ENCODE peak calls at places on chromosome 10, in ten cellular contexts. S is pons; Q is upper lobe of right lung; C is NCI-H1092; Y is glutamatergic neuron; O is activated CD4-positive, alpha-beta T cell treated with anti-CD3 and anti-CD28 coated beads, Interleukin-2, amount 50 U/mL, for 48 hours; Z is naive B cell; T is ACHN; G is adrenal gland; V is cardiac muscle cell. R is an unnamed sample.

GRCh38 chr10:1050555-1050954 is 1.6 kb upstream of the IDI1 start:
- DNase-seq in C (no peak), S (no peak), Z (no peak), T (no peak), O (peak; percentile 49), V (no peak), Q (no peak), G (no peak), Y (no peak), R (no peak)

GRCh38 chr10:25465582-25466372 is 291.0 kb downstream of the GPR158 start:
- DNase-seq in S (no peak), V (no peak), T (no peak), Y (no peak), Z (no peak), C (no peak), O (no peak), G (no peak), Q (no peak), R (peak; percentile 72)

GRCh38 chr10:113616244-113617074 is 47.4 kb downstream of the NRAP start:
- DNase-seq in Z (no peak), S (peak; percentile 48), C (no peak), Q (no peak), G (no peak), V (no peak), T (peak; percentile 31), Y (no peak), O (no peak), R (no peak)

GRCh38 chr10:90602815-90603600 is 254.8 kb downstream of the HTR7 start:
- DNase-seq in G (no peak), T (no peak), O (no peak), S (no peak), Y (no peak), V (peak; percentile 83), Z (no peak), Q (no peak), C (no peak), R (no peak)

GRCh38 chr10:70672165-70672992 is at the start of gene ADAMTS14:
- DNase-seq in T (peak; percentile 38), Y (peak; percentile 68), Z (no peak), V (peak; percentile 34), C (no peak), G (peak; percentile 52), Q (peak; percentile 68), S (peak; percentile 43), O (peak; percentile 19), R (no peak)

GRCh38 chr10:117997673-117998072 is 49.1 kb downstream of the RAB11FIP2 start:
- DNase-seq in Q (no peak), S (no peak), G (no peak), Z (no peak), V (no peak), C (no peak), Y (no peak), T (no peak), O (no peak), R (no peak)

GRCh38 chr10:111126981-111127848 is 50.4 kb downstream of the ADRA2A start:
- DNase-seq in T (no peak), Z (no peak), Y (no peak), S (no peak), O (no peak), C (no peak), G (no peak), V (no peak), Q (no peak), R (no peak)

GRCh38 chr10:123614888-123615287 is 51.3 kb upstream of the GPR26 start:
- DNase-seq in Z (peak; percentile 6), V (peak; percentile 36), O (peak; percentile 53), Y (no peak), G (peak; percentile 69), S (peak; percentile 12), T (peak; percentile 67), Q (peak; percentile 70), C (no peak), R (no peak)

GRCh38 chr10:127563718-127564553 is 14.8 kb downstream of the NPS start:
- DNase-seq in C (no peak), Q (peak; percentile 79), T (peak; percentile 49), G (no peak), Z (peak; percentile 3), Y (peak; percentile 51), S (no peak), V (no peak), O (peak; percentile 45), R (no peak)

GRCh38 chr10:50536617-50537252 is 87.0 kb downstream of the SGMS1 start:
- DNase-seq in V (no peak), G (no peak), O (peak; percentile 39), Q (no peak), T (no peak), C (no peak), S (peak; percentile 67), Z (no peak), Y (no peak), R (no peak)

GRCh38 chr10:102782698-102783540 is 39.2 kb downstream of the WBP1L start:
- DNase-seq in C (no peak), V (peak; percentile 92), Y (no peak), T (no peak), Q (peak; percentile 84), G (no peak), O (no peak), Z (no peak), S (no peak), R (no peak)

GRCh38 chr10:59580257-59580863 is 129.3 kb downstream of the SLC16A9 start:
- DNase-seq in G (no peak), T (peak; percentile 30), Q (no peak), O (no peak), Z (no peak), S (peak; percentile 84), Y (no peak), C (no peak), V (peak; percentile 78), R (peak; percentile 12)

GRCh38 chr10:94010116-94010515 is 16.4 kb downstream of the PLCE1 start:
- DNase-seq in C (no peak), G (no peak), Y (no peak), Q (no peak), Z (no peak), T (no peak), S (no peak), V (no peak), O (no peak), R (no peak)

GRCh38 chr10:26486304-26486703 is 48.2 kb downstream of the APBB1IP start:
- DNase-seq in Y (no peak), O (no peak), V (peak; percentile 85), T (peak; percentile 93), Q (no peak), Z (no peak), G (no peak), C (no peak), S (no peak), R (no peak)

GRCh38 chr10:113385021-113385975 is 167.6 kb upstream of the HABP2 start:
- DNase-seq in V (peak; percentile 94), O (peak; percentile 60), C (peak; percentile 34), G (peak; percentile 81), Y (peak; percentile 71), Q (peak; percentile 80), T (peak; percentile 85), Z (peak; percentile 29), S (peak; percentile 94), R (peak; percentile 7)

GRCh38 chr10:60286436-60287023 is 103.1 kb downstream of the ANK3 start:
- DNase-seq in Q (no peak), V (no peak), Z (no peak), T (no peak), S (no peak), Y (no peak), O (no peak), G (no peak), C (no peak), R (no peak)

GRCh38 chr10:132201111-132201989 is 14.6 kb downstream of the DPYSL4 start:
- DNase-seq in V (no peak), C (no peak), G (no peak), Y (peak; percentile 9), T (no peak), S (no peak), Z (no peak), Q (no peak), O (no peak), R (no peak)

GRCh38 chr10:97333351-97333600 is 1.3 kb downstream of the FRAT2 start:
- DNase-seq in O (no peak), S (no peak), Y (no peak), V (peak; percentile 56), Z (no peak), T (peak; percentile 74), G (no peak), C (no peak), Q (no peak), R (no peak)

R was measured in NCI-H774.